ENCODE peak calls at places on chromosomes 13 and 19, in seven cellular contexts. P, H, S, A, D, Q and N are unnamed samples.
A peak's percentile ranks its signal among the peaks of the same experiment; 100 is the strongest.

GRCh38 chr13:24625870-24626419 is 54.3 kb upstream of the ATP12A start:
- DNase-seq in D (no peak), S (no peak), H (no peak), P (no peak), Q (no peak), A (no peak), N (no peak)

GRCh38 chr13:44685641-44686040 is 109.5 kb upstream of the TSC22D1 start:
- DNase-seq in Q (no peak), P (no peak), D (no peak), A (no peak), H (peak; percentile 14), S (no peak), N (peak; percentile 25)

GRCh38 chr19:19463348-19464117 is 51.8 kb downstream of the TSSK6 start:
- DNase-seq in A (peak; percentile 74), Q (no peak), H (no peak), S (peak; percentile 44), P (peak; percentile 82), D (no peak), N (no peak)

GRCh38 chr13:84998681-84999080 is 800.5 kb downstream of the SLITRK6 start:
- DNase-seq in H (no peak), D (no peak), S (no peak), A (no peak), Q (no peak), P (no peak), N (no peak)

GRCh38 chr19:11378319-11379189 is 4.1 kb downstream of the SWSAP1 start:
- DNase-seq in A (no peak), H (peak; percentile 95), Q (no peak), P (peak; percentile 76), D (peak; percentile 46), S (peak; percentile 59), N (peak; percentile 87)

GRCh38 chr19:17327654-17328516 is 6.8 kb downstream of the ANO8 start:
- DNase-seq in Q (no peak), P (peak; percentile 48), S (peak; percentile 66), A (no peak), D (peak; percentile 81), H (no peak), N (no peak)

GRCh38 chr13:32587014-32587773 is 942 bp downstream of the PDS5B start:
- DNase-seq in H (peak; percentile 44), P (peak; percentile 71), S (peak; percentile 76), Q (peak; percentile 82), A (peak; percentile 81), D (peak; percentile 84), N (peak; percentile 71)

GRCh38 chr13:104764600-104764999 is 1698.4 kb upstream of the SLC10A2 start:
- DNase-seq in Q (no peak), D (no peak), A (no peak), S (no peak), H (no peak), P (no peak), N (no peak)

GRCh38 chr19:33005440-33005839 is 33.4 kb downstream of the FAAP24 start:
- DNase-seq in S (no peak), Q (no peak), H (peak; percentile 59), D (no peak), P (no peak), A (no peak), N (no peak)

GRCh38 chr13:93922063-93922462 is 557.4 kb downstream of the DCT start:
- DNase-seq in D (no peak), Q (no peak), A (no peak), P (peak; percentile 12), S (no peak), H (peak; percentile 10), N (no peak)

GRCh38 chr13:42101821-42102580 is 53.6 kb downstream of the DGKH start:
- DNase-seq in D (no peak), S (no peak), Q (no peak), A (no peak), P (no peak), H (no peak), N (peak; percentile 34)

GRCh38 chr19:27676334-27676733 is 1536.6 kb downstream of the UQCRFS1 start:
- DNase-seq in S (no peak), D (no peak), Q (no peak), H (no peak), P (no peak), A (no peak), N (no peak)

GRCh38 chr19:16226184-16226591 is 28.5 kb downstream of the AP1M1 start:
- DNase-seq in D (no peak), H (no peak), A (no peak), Q (no peak), P (no peak), S (no peak), N (no peak)

GRCh38 chr13:113126265-113127150 is 3.9 kb downstream of the F10 start:
- DNase-seq in D (no peak), S (no peak), Q (peak; percentile 11), H (no peak), P (no peak), A (peak; percentile 39), N (no peak)

GRCh38 chr19:9000933-9001332 is 9.3 kb downstream of the MUC16 start:
- DNase-seq in H (no peak), P (no peak), Q (no peak), S (no peak), A (no peak), D (no peak), N (no peak)

GRCh38 chr13:33828431-33829129 is 10.6 kb downstream of the RFC3 start:
- DNase-seq in S (no peak), P (no peak), H (no peak), Q (no peak), D (no peak), A (no peak), N (no peak)

DNA sequence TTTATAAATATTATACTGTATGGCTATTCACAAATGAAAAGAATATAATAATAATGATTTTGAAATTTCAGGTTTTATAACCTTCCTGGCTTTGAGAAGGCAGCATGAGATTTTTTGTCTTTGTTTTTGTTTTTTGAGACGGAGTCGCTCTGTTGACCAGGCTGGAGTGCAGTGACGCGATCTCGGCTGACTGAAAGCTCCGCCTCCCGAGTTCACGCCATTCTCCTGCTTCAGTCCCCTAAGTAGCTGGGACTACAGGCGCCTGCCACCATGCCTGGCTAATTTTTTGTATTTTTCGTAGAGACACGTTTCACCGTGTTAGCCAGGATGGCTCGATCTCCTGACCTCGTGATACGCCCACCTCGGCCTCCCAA is 64.1 kb downstream of the ZNF429 start:
- DNase-seq in D (peak; percentile 73), H (no peak), P (peak; percentile 57), S (peak; percentile 49), Q (peak; percentile 79), A (peak; percentile 65), N (no peak)
- H3K4me3 ChIP-seq in D (peak overlapping the region; percentile 64), H (no peak overlapping the region), P (peak overlapping the region; percentile 72), S (no peak overlapping the region), Q (peak overlapping the region; percentile 25), A (no peak overlapping the region), N (no peak overlapping the region)

DNA sequence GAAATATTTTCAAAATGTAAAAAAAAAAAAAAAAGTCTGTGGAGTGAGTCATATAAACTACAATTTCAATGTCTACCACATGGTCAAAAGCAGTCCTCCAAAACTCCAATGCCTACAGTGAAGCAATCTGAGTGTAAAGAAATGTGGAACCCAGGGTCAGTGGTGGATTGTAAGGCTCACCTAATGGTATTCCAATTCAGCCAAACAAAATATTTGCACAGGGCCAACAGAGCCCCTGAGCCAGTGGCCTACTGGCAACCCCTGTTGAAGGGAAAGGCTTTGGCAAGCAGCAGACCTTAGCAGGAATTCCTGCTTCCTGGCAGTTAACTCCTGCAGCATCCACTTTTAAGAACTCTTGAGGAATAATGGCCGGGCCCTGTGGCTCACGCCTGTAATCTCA is 3.4 kb downstream of the DNMT1 start:
- DNase-seq in P (peak; percentile 93), S (peak; percentile 33), A (peak; percentile 68), D (no peak), H (peak; percentile 46), Q (peak; percentile 22), N (peak; percentile 94)
- H3K36me3 ChIP-seq in P (no peaks in the 10 kb centered on the region), S (no peaks in the 10 kb centered on the region), A (peaks cover 3% of the 10 kb centered on the region), D (peaks cover 12% of the 10 kb centered on the region), H (peaks cover 35% of the 10 kb centered on the region), Q (no peaks in the 10 kb centered on the region), N (peaks cover 71% of the 10 kb centered on the region)

DNA sequence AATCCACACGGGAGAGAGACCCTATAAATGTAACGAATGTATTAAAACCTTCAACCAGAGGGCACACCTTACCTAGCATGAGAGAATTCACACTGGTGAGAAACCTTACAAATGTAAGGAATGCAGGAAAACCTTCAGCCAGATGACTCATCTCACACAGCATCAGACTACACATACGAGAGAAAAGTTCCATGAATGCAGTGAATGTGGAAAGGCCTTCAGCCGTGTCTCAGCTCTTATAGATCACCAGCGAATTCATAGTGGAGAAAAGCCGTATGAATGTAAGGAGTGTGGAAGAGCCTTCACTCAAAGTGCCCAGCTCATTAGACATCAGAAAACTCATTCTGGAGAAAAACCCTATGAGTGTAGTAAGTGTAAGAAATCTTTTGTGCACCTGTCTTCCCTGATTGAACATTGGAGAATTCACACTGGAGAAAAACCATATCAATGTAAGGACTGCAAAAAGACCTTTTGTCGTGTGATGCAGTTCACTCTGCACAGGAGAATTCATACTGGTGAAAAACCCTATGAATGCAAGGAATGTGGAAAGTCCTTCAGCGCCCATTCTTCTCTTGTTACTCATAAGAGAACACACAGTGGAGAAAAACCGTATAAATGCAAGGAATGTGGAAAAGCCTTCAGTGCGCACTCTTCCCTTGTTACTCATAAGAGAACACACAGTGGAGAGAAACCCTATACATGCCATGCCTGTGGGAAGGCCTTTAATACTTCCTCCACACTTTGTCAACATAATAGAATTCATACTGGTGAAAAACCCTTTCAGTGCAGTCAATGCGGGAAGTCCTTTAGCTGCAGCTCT is 16.0 kb downstream of the ZNF582 start:
- DNase-seq in P (no peak), H (peak; percentile 27), S (no peak), A (no peak), D (no peak), Q (no peak), N (no peak)
- H3K9me3 ChIP-seq in P (peaks cover 2% of the 10 kb centered on the region), H (peaks cover 85% of the 10 kb centered on the region), S (peaks cover 23% of the 10 kb centered on the region), A (peaks cover 99% of the 10 kb centered on the region), D (peaks cover 4% of the 10 kb centered on the region), Q (no peaks in the 10 kb centered on the region), N (peaks cover 31% of the 10 kb centered on the region)

GRCh38 chr19:10228925-10229324 is 2.2 kb downstream of the S1PR2 start:
- DNase-seq in H (peak; percentile 39), D (no peak), S (no peak), A (no peak), P (peak; percentile 80), Q (no peak), N (peak; percentile 65)
- H3K4me3 ChIP-seq in H (no peak overlapping the region), D (peak overlapping the region; percentile 83), S (no peak overlapping the region), A (no peak overlapping the region), P (peak overlapping the region; percentile 77), Q (no peak overlapping the region), N (no peak overlapping the region)

GRCh38 chr19:47176071-47176626 is 45.5 kb downstream of the SAE1 start:
- DNase-seq in Q (no peak), P (peak; percentile 78), A (no peak), S (no peak), D (no peak), H (no peak), N (no peak)

GRCh38 chr19:47172666-47173455 is 42.2 kb downstream of the SAE1 start:
- DNase-seq in D (no peak), P (no peak), S (no peak), H (no peak), A (no peak), Q (no peak), N (no peak)

GRCh38 chr19:47179643-47180310 is 49.1 kb downstream of the SAE1 start:
- DNase-seq in H (no peak), Q (no peak), S (no peak), D (no peak), A (no peak), P (no peak), N (no peak)

DNA sequence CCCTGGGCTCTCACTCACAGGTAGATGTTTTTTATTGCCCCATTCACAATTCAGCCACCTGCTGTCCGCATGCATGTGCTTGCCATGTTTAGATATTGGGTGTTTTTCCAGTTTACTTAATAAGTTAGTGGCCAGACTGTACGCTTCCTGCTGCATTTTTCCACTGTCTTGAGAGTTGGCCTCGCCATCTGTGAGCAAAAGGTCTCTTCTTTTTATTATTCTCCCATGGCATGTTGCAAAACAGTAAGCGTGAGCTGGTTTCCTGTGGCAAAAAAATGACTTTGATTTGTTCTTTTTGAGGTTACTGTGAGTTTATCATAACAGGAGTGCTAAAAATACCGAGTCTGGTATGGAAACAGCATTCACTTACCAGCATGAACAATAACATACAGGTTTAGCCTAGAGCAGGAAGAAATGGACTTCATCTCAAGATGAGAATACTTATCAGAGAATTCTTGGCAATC is 46.0 kb downstream of the SAE1 start:
- DNase-seq in Q (no peak), H (no peak), A (peak; percentile 77), S (no peak), P (peak; percentile 83), D (no peak), N (no peak)
- H3K36me3 ChIP-seq in Q (no peaks in the 10 kb centered on the region), H (peaks cover 13% of the 10 kb centered on the region), A (peaks cover 17% of the 10 kb centered on the region), S (no peaks in the 10 kb centered on the region), P (peaks cover 4% of the 10 kb centered on the region), D (peaks cover 60% of the 10 kb centered on the region), N (peaks cover 86% of the 10 kb centered on the region)